ENCODE peak calls at places on chromosomes 13 and 19, in seven cellular contexts. Q, M, A, B, P, V and Y are unnamed samples.

GRCh38 chr19:33214621-33215020 is 11.0 kb downstream of the SLC7A10 start:
- DNase-seq in Q (peak; percentile 35), M (no peak), A (peak; percentile 34), B (peak; percentile 66), P (peak; percentile 30), V (no peak), Y (peak; percentile 79)

GRCh38 chr13:85997587-85997986 is 198.4 kb upstream of the SLITRK6 start:
- DNase-seq in Q (no peak), M (no peak), A (peak; percentile 17), B (no peak), P (peak; percentile 49), V (no peak), Y (no peak)

GRCh38 chr19:2578911-2579677 is 103.2 kb downstream of the GADD45B start:
- DNase-seq in Q (peak; percentile 89), M (peak; percentile 83), A (peak; percentile 95), B (peak; percentile 96), P (peak; percentile 91), V (peak; percentile 76), Y (peak; percentile 92)

GRCh38 chr13:105353654-105354053 is 1181.8 kb downstream of the EFNB2 start:
- DNase-seq in Q (no peak), M (no peak), A (no peak), B (no peak), P (no peak), V (no peak), Y (no peak)

GRCh38 chr19:35142531-35143230 is 374 bp upstream of the FXYD7 start:
- DNase-seq in Q (no peak), M (no peak), A (peak; percentile 30), B (peak; percentile 75), P (peak; percentile 65), V (no peak), Y (peak; percentile 85)

GRCh38 chr13:74136089-74136658 is 2.0 kb upstream of the KLF12 start:
- DNase-seq in Q (peak; percentile 62), M (no peak), A (peak; percentile 65), B (peak; percentile 28), P (no peak), V (no peak), Y (no peak)

GRCh38 chr19:29668746-29669609 is 3.7 kb downstream of the PLEKHF1 start:
- DNase-seq in Q (no peak), M (no peak), A (no peak), B (no peak), P (no peak), V (no peak), Y (no peak)

GRCh38 chr13:93767917-93768422 is 541.4 kb downstream of the GPC6 start:
- DNase-seq in Q (no peak), M (no peak), A (no peak), B (no peak), P (no peak), V (no peak), Y (no peak)

GRCh38 chr13:41562083-41562482 is 104.7 kb downstream of the RGCC start:
- DNase-seq in Q (peak; percentile 92), M (no peak), A (peak; percentile 69), B (no peak), P (peak; percentile 38), V (no peak), Y (no peak)

GRCh38 chr19:1824252-1824622 is 12.2 kb upstream of the ATP8B3 start:
- DNase-seq in Q (no peak), M (no peak), A (no peak), B (no peak), P (no peak), V (no peak), Y (no peak)

DNA sequence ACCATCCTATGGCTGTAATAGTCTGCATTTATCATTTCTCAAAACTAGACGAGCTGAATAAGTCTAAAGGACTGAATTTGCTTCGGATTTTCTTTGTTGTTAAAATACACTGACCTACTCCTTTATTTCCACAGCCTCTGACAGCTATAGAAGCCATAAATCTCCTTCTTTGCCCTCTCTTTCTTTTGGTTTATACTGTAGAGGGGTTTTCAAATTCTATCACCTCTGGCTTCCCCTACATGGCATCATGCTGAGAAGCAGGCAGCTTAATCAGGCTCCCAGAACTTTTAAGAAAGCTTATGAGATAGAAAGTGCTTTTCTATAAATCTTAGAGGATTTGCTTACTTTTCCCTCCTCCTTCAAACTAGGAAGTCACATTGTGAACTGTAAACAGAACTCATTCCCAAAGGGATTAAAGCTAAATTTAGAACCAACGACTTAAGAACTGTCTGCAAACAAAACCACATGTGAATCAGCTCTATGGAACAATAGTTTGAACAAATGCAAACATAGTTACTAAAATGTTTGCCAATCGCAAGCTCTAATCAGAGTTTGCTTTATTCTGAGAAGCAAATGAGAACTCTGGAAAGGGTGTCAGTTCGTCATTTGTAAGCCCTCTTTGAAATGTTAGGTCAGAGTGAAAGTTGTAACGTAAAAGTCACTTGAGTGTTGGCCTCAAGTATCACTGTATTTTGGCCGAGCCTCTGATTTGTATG is 344.0 kb downstream of the RFC3 start:
- DNase-seq in Q (peak; percentile 80), M (no peak), A (peak; percentile 96), B (peak; percentile 55), P (no peak), V (no peak), Y (no peak)
- H2AK5ac ChIP-seq in Q (no peak overlapping the region), M (no peak overlapping the region), A (no peak overlapping the region), B (no peak overlapping the region), P (no peak overlapping the region), V (no peak overlapping the region), Y (no peak overlapping the region)

DNA sequence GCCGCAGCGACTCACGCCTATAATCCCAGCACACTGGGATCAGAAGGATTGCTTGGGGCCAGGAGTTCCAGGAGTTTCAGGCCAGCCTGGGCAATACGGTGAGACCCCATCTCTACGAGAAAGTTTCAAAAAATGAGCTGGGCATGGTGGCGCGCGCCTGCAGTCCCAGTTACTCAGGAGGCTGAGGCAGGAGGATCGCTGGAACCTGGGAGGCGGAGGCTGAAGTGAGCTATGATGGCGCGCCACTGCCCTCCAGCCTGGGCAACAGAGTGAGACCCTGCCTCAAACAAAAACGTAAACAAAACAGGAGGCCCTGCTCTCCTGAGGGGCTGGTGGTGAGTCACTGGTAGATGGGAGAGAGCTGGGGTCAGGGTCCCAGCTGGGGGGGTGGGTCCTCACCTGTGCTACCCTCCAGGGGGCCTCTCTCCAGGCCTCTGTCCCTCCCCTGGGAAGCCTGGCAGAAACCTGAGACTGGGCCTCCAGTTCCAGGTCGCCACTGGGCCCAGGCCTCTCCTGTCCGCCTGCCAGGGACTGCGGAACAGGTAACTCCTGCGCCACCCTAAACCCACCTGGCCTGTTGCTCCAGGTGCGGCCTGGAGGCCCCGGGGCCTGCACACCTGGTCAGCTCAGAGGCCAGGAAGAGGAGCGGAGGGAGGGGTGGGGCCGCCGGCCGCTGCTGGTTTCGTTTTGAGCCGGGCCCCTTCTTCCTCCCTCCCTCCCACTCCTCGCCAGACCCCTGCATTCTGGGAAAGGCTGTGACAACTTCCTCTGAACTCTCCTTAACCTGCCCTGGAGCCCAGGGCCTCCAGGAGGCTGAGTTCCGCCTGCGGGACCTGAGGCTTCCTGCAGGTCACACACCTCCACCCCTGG is 17.2 kb upstream of the ZBTB7A start:
- DNase-seq in Q (no peak), M (no peak), A (no peak), B (peak; percentile 56), P (peak; percentile 92), V (no peak), Y (peak; percentile 71)
- H2AK5ac ChIP-seq in Q (no peak overlapping the region), M (peak overlapping the region; percentile 66), A (no peak overlapping the region), B (no peak overlapping the region), P (peak overlapping the region; percentile 73), V (no peak overlapping the region), Y (no peak overlapping the region)

GRCh38 chr19:47028372-47028672 is 8.7 kb downstream of the NPAS1 start:
- DNase-seq in Q (no peak), M (no peak), A (no peak), B (no peak), P (no peak), V (no peak), Y (peak; percentile 61)
- H2AK5ac ChIP-seq in Q (no peak overlapping the region), M (peak overlapping the region; percentile 96), A (no peak overlapping the region), B (no peak overlapping the region), P (no peak overlapping the region), V (no peak overlapping the region), Y (no peak overlapping the region)

DNA sequence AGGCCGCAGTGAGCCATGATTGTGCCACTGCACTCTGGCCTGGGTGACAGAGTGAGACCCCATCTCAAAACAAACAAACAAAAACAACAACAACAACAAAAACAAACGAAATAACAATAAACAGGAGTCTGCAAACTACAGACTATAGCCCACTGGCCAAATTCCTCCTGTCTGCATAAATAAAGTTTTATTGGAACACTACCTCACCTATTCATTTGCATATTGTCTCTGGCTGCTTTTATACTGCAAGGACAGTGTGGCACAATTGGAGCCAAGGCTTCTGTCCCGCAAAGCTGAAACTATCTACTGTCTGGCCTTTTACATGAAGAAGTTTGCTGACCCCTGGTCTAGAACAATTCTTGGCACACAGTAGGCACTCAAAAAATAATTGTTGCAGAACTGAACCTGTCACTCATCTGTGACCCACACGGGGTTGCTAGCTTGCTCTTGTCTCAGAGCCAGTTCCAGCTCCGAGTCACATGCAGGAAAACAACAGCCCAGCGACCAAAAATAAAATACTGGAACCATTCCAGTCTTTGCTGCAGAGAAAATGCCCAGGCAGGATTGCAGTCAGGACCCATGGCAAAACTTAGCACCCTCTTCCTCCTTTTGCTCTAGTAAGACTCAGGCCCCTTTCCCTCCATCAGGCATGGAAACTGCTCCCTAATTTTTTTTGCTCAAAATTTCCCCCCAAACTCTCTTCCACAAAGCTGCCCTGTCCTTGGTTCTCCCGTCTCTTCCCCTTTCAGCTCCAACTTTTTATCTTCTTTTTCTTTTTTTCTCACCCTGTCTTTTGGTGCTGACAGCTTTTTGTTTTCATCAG is 4.8 kb upstream of the MYH14 start:
- DNase-seq in Q (no peak), M (no peak), A (no peak), B (no peak), P (no peak), V (no peak), Y (no peak)
- H2AK5ac ChIP-seq in Q (no peak overlapping the region), M (peak overlapping the region; percentile 8), A (no peak overlapping the region), B (no peak overlapping the region), P (no peak overlapping the region), V (no peak overlapping the region), Y (no peak overlapping the region)